ENCODE peak calls at places on chromosomes 16 and 17, in four cellular contexts. L is GM19239, G is NCI-H1105, C is iris pigment epithelial cell. K is an unnamed sample.

GRCh38 chr17:1005361-1005946 is 8.5 kb downstream of the TIMM22 start:
- DNase-seq in L (no peak), G (peak; percentile 63), C (peak; percentile 53), K (peak; percentile 54)

GRCh38 chr17:79251824-79252223 is 177.2 kb downstream of the ENGASE start:
- DNase-seq in L (no peak), G (no peak), C (no peak), K (no peak)

GRCh38 chr16:83615131-83615530 is 192.6 kb upstream of the HSBP1 start:
- DNase-seq in L (no peak), G (no peak), C (peak; percentile 21), K (no peak)

GRCh38 chr16:74724820-74725549 is 24.3 kb upstream of the MLKL start:
- DNase-seq in L (no peak), G (no peak), C (peak; percentile 79), K (peak; percentile 82)

GRCh38 chr16:67023689-67024088 is 5.3 kb upstream of the CBFB start:
- DNase-seq in L (no peak), G (no peak), C (no peak), K (no peak)

GRCh38 chr17:67151717-67152116 is 93.3 kb downstream of the HELZ start:
- DNase-seq in L (no peak), G (no peak), C (peak; percentile 85), K (peak; percentile 81)

GRCh38 chr16:23232806-23233205 is 50.3 kb downstream of the SCNN1G start:
- DNase-seq in L (no peak), G (peak; percentile 45), C (no peak), K (no peak)

GRCh38 chr17:78307887-78308633 is 51.8 kb downstream of the SOCS3 start:
- DNase-seq in L (no peak), G (no peak), C (no peak), K (no peak)

GRCh38 chr17:72219824-72220473 is 99.1 kb downstream of the SOX9 start:
- DNase-seq in L (no peak), G (no peak), C (no peak), K (no peak)

GRCh38 chr16:89172171-89172900 is 788 bp downstream of the CDH15 start:
- DNase-seq in L (no peak), G (no peak), C (no peak), K (no peak)

GRCh38 chr17:8005951-8006730 is 3.7 kb downstream of the GUCY2D start:
- DNase-seq in L (no peak), G (no peak), C (no peak), K (no peak)

GRCh38 chr16:50696575-50697420 is 3.4 kb downstream of the NOD2 start:
- DNase-seq in L (peak; percentile 76), G (no peak), C (peak; percentile 69), K (peak; percentile 26)

GRCh38 chr17:27985306-27985705 is 57.2 kb upstream of the NLK start:
- DNase-seq in L (no peak), G (no peak), C (no peak), K (no peak)